ENCODE peak calls at places on chromosomes 11 and 22, in four cellular contexts. R is activated B cell treated with CpG ODN at 0.5 μM for 24 hours; Q is cardiac muscle cell; O is CD8-positive, alpha-beta T cell. S is an unnamed sample.

GRCh38 chr11:16154715-16155396 is 201.5 kb downstream of the SOX6 start:
- DNase-seq in Q (no peak), O (no peak), R (no peak), S (no peak)

GRCh38 chr22:32623943-32624342 is 149.3 kb downstream of the FBXO7 start:
- DNase-seq in O (no peak), Q (no peak), R (no peak), S (no peak)

GRCh38 chr11:22508691-22509090 is 116.9 kb downstream of the FANCF start:
- DNase-seq in Q (no peak), R (no peak), O (no peak), S (no peak)

GRCh38 chr11:116478205-116478604 is 294.6 kb downstream of the BUD13 start:
- DNase-seq in O (no peak), Q (peak), R (no peak), S (no peak)

GRCh38 chr22:37206118-37206840 is 6.0 kb downstream of the SSTR3 start:
- DNase-seq in R (no peak), O (no peak), Q (no peak), S (no peak)

GRCh38 chr22:42300286-42301071 is 30.0 kb upstream of the TCF20 start:
- DNase-seq in Q (no peak), O (peak), R (peak), S (no peak)

GRCh38 chr11:12693075-12693473 is 18.9 kb downstream of the TEAD1 start:
- DNase-seq in Q (no peak), O (no peak), R (no peak), S (no peak)

GRCh38 chr11:102950622-102951081 is 4.9 kb downstream of the MMP13 start:
- DNase-seq in Q (no peak), O (no peak), R (no peak), S (no peak)

GRCh38 chr11:69470301-69470700 is 11.2 kb upstream of the LINC01488 start:
- DNase-seq in O (no peak), Q (no peak), R (no peak), S (no peak)

GRCh38 chr11:93236741-93237675 is 39.2 kb upstream of the SLC36A4 start:
- DNase-seq in O (no peak), Q (peak), R (no peak), S (peak)

GRCh38 chr11:79150966-79151365 is 289.9 kb downstream of the TENM4 start:
- DNase-seq in Q (no peak), R (no peak), O (no peak), S (no peak)

GRCh38 chr11:125941606-125942275 is 4.1 kb upstream of the VSIG10L2 start:
- DNase-seq in R (no peak), Q (peak), O (no peak), S (peak)

GRCh38 chr22:35312198-35313059 is 12.7 kb downstream of the TOM1 start:
- DNase-seq in O (no peak), R (no peak), Q (peak), S (no peak)

GRCh38 chr11:120134931-120135228 is 3.0 kb downstream of the TRIM29 start:
- DNase-seq in Q (no peak), O (no peak), R (no peak), S (peak)

GRCh38 chr11:1586699-1587098 is 1.6 kb upstream of the KRTAP5-1 start:
- DNase-seq in Q (no peak), O (no peak), R (no peak), S (no peak)

GRCh38 chr11:36073411-36074203 is 129.7 kb downstream of the LDLRAD3 start:
- DNase-seq in O (no peak), R (no peak), Q (no peak), S (no peak)

GRCh38 chr22:31192513-31192912 is 19.6 kb upstream of the LIMK2 start:
- DNase-seq in Q (no peak), O (no peak), R (no peak), S (no peak)

GRCh38 chr22:22030493-22031182 is 48.1 kb upstream of the TOP3B start:
- DNase-seq in Q (peak), R (peak), O (no peak), S (no peak)
- TF ChIP-seq CTCF in Q (peak), R (no peak), O (no peak), S (no peak)

DNA sequence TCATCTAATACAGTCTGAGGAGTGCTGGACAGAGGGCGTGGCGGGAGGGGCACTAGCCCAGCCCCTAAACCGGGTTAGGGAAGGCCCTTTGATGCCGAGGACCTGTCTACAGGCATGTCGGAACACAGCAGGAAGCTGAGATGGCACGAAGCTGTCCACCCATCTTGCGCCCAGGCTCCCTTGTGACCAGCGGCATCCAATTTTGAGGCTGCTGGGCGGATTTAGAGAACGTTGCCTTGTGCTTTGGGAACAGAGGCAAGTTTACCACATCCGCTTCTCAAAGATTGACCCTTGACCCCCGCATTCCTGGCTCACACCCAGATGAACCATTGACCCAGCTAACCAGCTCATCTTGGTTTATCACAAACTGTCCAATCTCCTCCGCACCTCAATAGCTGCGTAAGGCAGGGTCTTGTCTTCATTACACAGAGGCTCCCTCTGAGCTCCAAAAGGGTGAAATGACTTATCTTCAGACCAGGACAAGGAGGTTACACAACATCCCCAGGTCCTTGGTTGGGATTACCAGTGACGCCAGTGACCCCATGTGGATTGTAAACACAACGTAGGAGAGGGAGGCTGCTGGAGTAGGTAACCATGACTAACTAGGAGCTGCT is 4.5 kb downstream of the FAM83F start:
- DNase-seq in Q (no peak), O (no peak), R (no peak), S (no peak)
- TF ChIP-seq CTCF in Q (peak), O (no peak), R (no peak), S (no peak)

GRCh38 chr11:2778630-2779498 is 79.1 kb upstream of the KCNQ1OT1 start:
- DNase-seq in R (peak), Q (peak), O (no peak), S (peak)
- TF ChIP-seq CTCF in R (no peak), Q (no peak), O (no peak), S (no peak)

GRCh38 chr11:9120659-9121350 is 29.4 kb upstream of the SCUBE2 start:
- DNase-seq in R (no peak), O (no peak), Q (peak), S (peak)
- TF ChIP-seq CTCF in R (no peak), O (no peak), Q (peak), S (peak)

GRCh38 chr11:123434262-123434661 is 4.2 kb downstream of the GRAMD1B start:
- DNase-seq in Q (no peak), O (no peak), R (no peak), S (peak)
- TF ChIP-seq CTCF in Q (peak), O (peak), R (no peak), S (peak)

S was measured in endothelial cell.